ENCODE peak calls at places on chromosomes 7 and 10, in ten cellular contexts. D is DMS153; G is NCI-H345; Y is NCI-H2029; O is HTR-8/SVneo; X is central memory CD4-positive, alpha-beta T cell; T is nephron progenitor cell; W is memory B cell; U is colonic mucosa; H is activated CD8-positive, alpha-beta T cell treated with anti-CD3 and anti-CD28 coated beads for 36 hours. C is an unnamed sample.

GRCh38 chr7:427506-428103 is 92.0 kb downstream of the PDGFA start:
- DNase-seq in D (no peak), G (no peak), Y (no peak), O (no peak), X (no peak), T (no peak), W (no peak), U (no peak), H (no peak), C (no peak)

GRCh38 chr7:105205592-105206211 is 183.0 kb downstream of the SRPK2 start:
- DNase-seq in D (no peak), G (no peak), Y (no peak), O (no peak), X (peak), T (no peak), W (no peak), U (no peak), H (peak), C (no peak)

GRCh38 chr10:3048114-3049019 is 19.0 kb upstream of the PFKP start:
- DNase-seq in D (no peak), G (no peak), Y (no peak), O (no peak), X (no peak), T (peak), W (no peak), U (no peak), H (no peak), C (no peak)

GRCh38 chr10:32070645-32071044 is 14.4 kb upstream of the KIF5B start:
- DNase-seq in D (no peak), G (no peak), Y (no peak), O (no peak), X (no peak), T (no peak), W (no peak), U (no peak), H (no peak), C (no peak)

GRCh38 chr7:147088916-147089315 is 972.3 kb downstream of the CNTNAP2 start:
- DNase-seq in D (peak), G (peak), Y (no peak), O (no peak), X (no peak), T (no peak), W (no peak), U (no peak), H (no peak), C (no peak)

GRCh38 chr7:101804642-101805401 is 12.6 kb upstream of the CUX1 start:
- DNase-seq in D (peak), G (peak), Y (no peak), O (no peak), X (no peak), T (no peak), W (no peak), U (peak), H (peak), C (no peak)

GRCh38 chr7:20895563-20895962 is 108.9 kb upstream of the SP8 start:
- DNase-seq in D (no peak), G (no peak), Y (no peak), O (no peak), X (no peak), T (no peak), W (no peak), U (no peak), H (no peak), C (no peak)

GRCh38 chr7:66964391-66964790 is 31.0 kb downstream of the SBDS start:
- DNase-seq in D (no peak), G (no peak), Y (no peak), O (no peak), X (no peak), T (no peak), W (no peak), U (no peak), H (no peak), C (peak)

GRCh38 chr7:142999793-143000192 is 27.1 kb downstream of the OR9A2 start:
- DNase-seq in D (no peak), G (no peak), Y (no peak), O (no peak), X (no peak), T (no peak), W (no peak), U (no peak), H (no peak), C (no peak)

GRCh38 chr7:47814905-47815613 is 133.2 kb downstream of the PKD1L1 start:
- DNase-seq in D (no peak), G (no peak), Y (no peak), O (no peak), X (no peak), T (no peak), W (no peak), U (no peak), H (no peak), C (no peak)

GRCh38 chr7:69843653-69844052 is 245.4 kb downstream of the AUTS2 start:
- DNase-seq in D (no peak), G (no peak), Y (no peak), O (no peak), X (no peak), T (no peak), W (no peak), U (no peak), H (no peak), C (no peak)

GRCh38 chr7:142716596-142716995 is 32.7 kb upstream of the PRSS1 start:
- DNase-seq in D (no peak), G (no peak), Y (no peak), O (no peak), X (no peak), T (no peak), W (no peak), U (no peak), H (no peak), C (no peak)

GRCh38 chr10:74208081-74208480 is 57.1 kb downstream of the ADK start:
- DNase-seq in D (peak), G (peak), Y (peak), O (no peak), X (no peak), T (no peak), W (no peak), U (peak), H (no peak), C (no peak)

GRCh38 chr7:151631149-151631967 is 111.7 kb upstream of the RHEB start:
- DNase-seq in D (peak), G (peak), Y (no peak), O (no peak), X (no peak), T (no peak), W (no peak), U (peak), H (peak), C (no peak)

GRCh38 chr10:69086131-69086530 is 1.8 kb upstream of the SRGN start:
- DNase-seq in D (no peak), G (no peak), Y (no peak), O (no peak), X (no peak), T (no peak), W (no peak), U (no peak), H (no peak), C (no peak)

GRCh38 chr10:3482200-3482993 is 302.6 kb downstream of the KLF6 start:
- DNase-seq in D (peak), G (peak), Y (no peak), O (peak), X (no peak), T (peak), W (no peak), U (peak), H (no peak), C (peak)

GRCh38 chr10:92204238-92204637 is 86.6 kb downstream of the CPEB3 start:
- DNase-seq in D (peak), G (peak), Y (peak), O (no peak), X (no peak), T (no peak), W (no peak), U (peak), H (no peak), C (no peak)

GRCh38 chr7:92644406-92645113 is 54.4 kb upstream of the FAM133B start:
- DNase-seq in D (no peak), G (no peak), Y (no peak), O (no peak), X (no peak), T (no peak), W (no peak), U (no peak), H (no peak), C (no peak)